ENCODE peak calls at places on chromosome X, in seven cellular contexts. One of them, this sample, is unnamed.
A peak's percentile ranks its signal among the peaks of the same experiment; 100 is the strongest.

GRCh38 chrX:125203737-125204578 is 115.7 kb upstream of the TEX13C start:
- DNase-seq in GM23248: peak; percentile 20
- DNase-seq in KG1: no peak
- DNase-seq in NCI-H146: peak; percentile 84
- DNase-seq in activated naive CD4-positive, alpha-beta T cell: no peak
- DNase-seq in A673: peak; percentile 92
- DNase-seq in OCI-M1: peak; percentile 69
- DNase-seq in this sample: peak; percentile 68

GRCh38 chrX:114058988-114059418 is 524.9 kb upstream of the HTR2C start:
- DNase-seq in NCI-H146: no peak
- DNase-seq in GM23248: no peak
- DNase-seq in KG1: no peak
- DNase-seq in OCI-M1: peak; percentile 94
- DNase-seq in activated naive CD4-positive, alpha-beta T cell: no peak
- DNase-seq in A673: no peak
- DNase-seq in this sample: no peak

GRCh38 chrX:110015915-110016314 is 13.0 kb downstream of the TMEM164 start:
- DNase-seq in GM23248: no peak
- DNase-seq in A673: no peak
- DNase-seq in NCI-H146: no peak
- DNase-seq in activated naive CD4-positive, alpha-beta T cell: no peak
- DNase-seq in OCI-M1: no peak
- DNase-seq in KG1: no peak
- DNase-seq in this sample: no peak

GRCh38 chrX:39519213-39519544 is 578.6 kb downstream of the BCOR start:
- DNase-seq in activated naive CD4-positive, alpha-beta T cell: no peak
- DNase-seq in OCI-M1: no peak
- DNase-seq in A673: peak; percentile 46
- DNase-seq in NCI-H146: no peak
- DNase-seq in GM23248: peak; percentile 30
- DNase-seq in KG1: no peak
- DNase-seq in this sample: peak; percentile 71

GRCh38 chrX:100070334-100070849 is 339.7 kb downstream of the PCDH19 start:
- DNase-seq in A673: no peak
- DNase-seq in KG1: no peak
- DNase-seq in GM23248: no peak
- DNase-seq in OCI-M1: peak; percentile 1
- DNase-seq in activated naive CD4-positive, alpha-beta T cell: no peak
- DNase-seq in NCI-H146: no peak
- DNase-seq in this sample: no peak

GRCh38 chrX:132218100-132218807 is 993 bp downstream of the RAP2C start:
- DNase-seq in A673: peak; percentile 85
- DNase-seq in NCI-H146: peak; percentile 87
- DNase-seq in activated naive CD4-positive, alpha-beta T cell: peak; percentile 64
- DNase-seq in KG1: peak; percentile 16
- DNase-seq in GM23248: peak; percentile 89
- DNase-seq in OCI-M1: peak; percentile 85
- DNase-seq in this sample: peak; percentile 66

GRCh38 chrX:13899607-13900006 is 82.7 kb upstream of the GPM6B start:
- DNase-seq in A673: peak; percentile 21
- DNase-seq in KG1: no peak
- DNase-seq in activated naive CD4-positive, alpha-beta T cell: no peak
- DNase-seq in GM23248: peak; percentile 86
- DNase-seq in NCI-H146: no peak
- DNase-seq in OCI-M1: no peak
- DNase-seq in this sample: peak; percentile 30

GRCh38 chrX:129701624-129702069 is 37.1 kb upstream of the XPNPEP2 start:
- DNase-seq in OCI-M1: no peak
- DNase-seq in KG1: no peak
- DNase-seq in NCI-H146: no peak
- DNase-seq in activated naive CD4-positive, alpha-beta T cell: no peak
- DNase-seq in GM23248: peak; percentile 66
- DNase-seq in A673: no peak
- DNase-seq in this sample: no peak

GRCh38 chrX:151710457-151710856 is 5.4 kb upstream of the FATE1 start:
- DNase-seq in NCI-H146: no peak
- DNase-seq in GM23248: peak; percentile 44
- DNase-seq in A673: no peak
- DNase-seq in activated naive CD4-positive, alpha-beta T cell: no peak
- DNase-seq in OCI-M1: no peak
- DNase-seq in KG1: no peak
- DNase-seq in this sample: no peak

GRCh38 chrX:13685126-13685763 is 3.7 kb upstream of the RAB9A start:
- DNase-seq in KG1: no peak
- DNase-seq in GM23248: peak; percentile 66
- DNase-seq in activated naive CD4-positive, alpha-beta T cell: no peak
- DNase-seq in A673: no peak
- DNase-seq in NCI-H146: no peak
- DNase-seq in OCI-M1: no peak
- DNase-seq in this sample: no peak

GRCh38 chrX:128807367-128807766 is 715.9 kb downstream of the SMARCA1 start:
- DNase-seq in GM23248: no peak
- DNase-seq in A673: no peak
- DNase-seq in NCI-H146: no peak
- DNase-seq in OCI-M1: no peak
- DNase-seq in KG1: no peak
- DNase-seq in activated naive CD4-positive, alpha-beta T cell: no peak
- DNase-seq in this sample: no peak

GRCh38 chrX:41737065-41737464 is 13.1 kb downstream of the GPR82 start:
- DNase-seq in KG1: no peak
- DNase-seq in NCI-H146: no peak
- DNase-seq in activated naive CD4-positive, alpha-beta T cell: no peak
- DNase-seq in OCI-M1: no peak
- DNase-seq in GM23248: no peak
- DNase-seq in A673: no peak
- DNase-seq in this sample: no peak

GRCh38 chrX:102546818-102547493 is 30.4 kb upstream of the TMSB15A start:
- DNase-seq in GM23248: no peak
- DNase-seq in OCI-M1: no peak
- DNase-seq in KG1: no peak
- DNase-seq in A673: no peak
- DNase-seq in activated naive CD4-positive, alpha-beta T cell: no peak
- DNase-seq in NCI-H146: peak; percentile 63
- DNase-seq in this sample: peak; percentile 9

GRCh38 chrX:50081282-50081955 is 119.4 kb downstream of the AKAP4 start:
- DNase-seq in NCI-H146: peak; percentile 15
- DNase-seq in A673: no peak
- DNase-seq in KG1: no peak
- DNase-seq in OCI-M1: peak; percentile 45
- DNase-seq in activated naive CD4-positive, alpha-beta T cell: no peak
- DNase-seq in GM23248: peak; percentile 10
- DNase-seq in this sample: peak; percentile 25

GRCh38 chrX:124925681-124926080 is 394.0 kb upstream of the TEX13C start:
- DNase-seq in KG1: no peak
- DNase-seq in NCI-H146: no peak
- DNase-seq in GM23248: no peak
- DNase-seq in A673: no peak
- DNase-seq in activated naive CD4-positive, alpha-beta T cell: no peak
- DNase-seq in OCI-M1: no peak
- DNase-seq in this sample: no peak

GRCh38 chrX:118254611-118255010 is 91.3 kb upstream of the WDR44 start:
- DNase-seq in KG1: peak; percentile 0
- DNase-seq in NCI-H146: peak; percentile 50
- DNase-seq in A673: peak; percentile 75
- DNase-seq in OCI-M1: peak; percentile 82
- DNase-seq in activated naive CD4-positive, alpha-beta T cell: peak; percentile 5
- DNase-seq in GM23248: peak; percentile 35
- DNase-seq in this sample: no peak

GRCh38 chrX:30741545-30741944 is 88.3 kb downstream of the GK start:
- DNase-seq in GM23248: no peak
- DNase-seq in A673: no peak
- DNase-seq in KG1: no peak
- DNase-seq in activated naive CD4-positive, alpha-beta T cell: no peak
- DNase-seq in OCI-M1: no peak
- DNase-seq in NCI-H146: no peak
- DNase-seq in this sample: no peak

GRCh38 chrX:1661048-1661921 is 46.4 kb downstream of the ASMT start:
- DNase-seq in A673: peak; percentile 18
- DNase-seq in GM23248: no peak
- DNase-seq in OCI-M1: peak; percentile 3
- DNase-seq in NCI-H146: no peak
- DNase-seq in activated naive CD4-positive, alpha-beta T cell: peak; percentile 41
- DNase-seq in KG1: peak; percentile 48
- DNase-seq in this sample: no peak

GRCh38 chrX:154603438-154604430 is 15.3 kb downstream of the CTAG1B start:
- DNase-seq in NCI-H146: no peak
- DNase-seq in OCI-M1: no peak
- DNase-seq in GM23248: peak; percentile 85
- DNase-seq in KG1: no peak
- DNase-seq in activated naive CD4-positive, alpha-beta T cell: no peak
- DNase-seq in A673: peak; percentile 41
- DNase-seq in this sample: no peak

GRCh38 chrX:136768469-136769084 is 12.2 kb downstream of the ARHGEF6 start:
- DNase-seq in NCI-H146: peak; percentile 33
- DNase-seq in activated naive CD4-positive, alpha-beta T cell: no peak
- DNase-seq in A673: peak; percentile 94
- DNase-seq in GM23248: peak; percentile 93
- DNase-seq in OCI-M1: peak; percentile 95
- DNase-seq in KG1: no peak
- DNase-seq in this sample: peak; percentile 33

GRCh38 chrX:119917877-119918276 is 22.2 kb downstream of the AKAP14 start:
- DNase-seq in A673: no peak
- DNase-seq in KG1: no peak
- DNase-seq in activated naive CD4-positive, alpha-beta T cell: no peak
- DNase-seq in GM23248: no peak
- DNase-seq in NCI-H146: no peak
- DNase-seq in OCI-M1: no peak
- DNase-seq in this sample: no peak

GRCh38 chrX:104565791-104566687 is at the start of gene IL1RAPL2:
- DNase-seq in KG1: no peak
- DNase-seq in A673: peak; percentile 14
- DNase-seq in OCI-M1: no peak
- DNase-seq in GM23248: peak; percentile 34
- DNase-seq in NCI-H146: peak; percentile 1
- DNase-seq in activated naive CD4-positive, alpha-beta T cell: no peak
- DNase-seq in this sample: peak; percentile 0

GRCh38 chrX:135436456-135436855 is 14.7 kb downstream of the SMIM10L2A start:
- DNase-seq in KG1: no peak
- DNase-seq in activated naive CD4-positive, alpha-beta T cell: no peak
- DNase-seq in NCI-H146: no peak
- DNase-seq in OCI-M1: no peak
- DNase-seq in A673: no peak
- DNase-seq in GM23248: no peak
- DNase-seq in this sample: no peak

GRCh38 chrX:79506001-79506400 is 138.9 kb upstream of the ITM2A start:
- DNase-seq in KG1: no peak
- DNase-seq in GM23248: no peak
- DNase-seq in OCI-M1: no peak
- DNase-seq in A673: no peak
- DNase-seq in activated naive CD4-positive, alpha-beta T cell: no peak
- DNase-seq in NCI-H146: no peak
- DNase-seq in this sample: no peak

This sample was measured in COR-L47.